ENCODE peak calls at places on chromosome 3, in eight cellular contexts. One of them, this sample, is unnamed.

GRCh38 chr3:142724682-142725351 is 983 bp downstream of the TRPC1 start:
- DNase-seq in SK-N-SH: peak; percentile 71
- DNase-seq in heart left ventricle: peak; percentile 44
- DNase-seq in pancreas: peak; percentile 63
- DNase-seq in lower lobe of right lung: peak; percentile 48
- DNase-seq in upper lobe of right lung: peak; percentile 69
- DNase-seq in colonic mucosa: peak; percentile 26
- DNase-seq in GM23338: peak; percentile 92
- DNase-seq in this sample: peak; percentile 61

GRCh38 chr3:167714871-167715270 is 19.8 kb downstream of the PDCD10 start:
- DNase-seq in SK-N-SH: no peak
- DNase-seq in heart left ventricle: no peak
- DNase-seq in pancreas: no peak
- DNase-seq in lower lobe of right lung: no peak
- DNase-seq in upper lobe of right lung: no peak
- DNase-seq in colonic mucosa: no peak
- DNase-seq in GM23338: no peak
- DNase-seq in this sample: no peak

GRCh38 chr3:179181993-179182551 is 33.9 kb downstream of the PIK3CA start:
- DNase-seq in SK-N-SH: no peak
- DNase-seq in heart left ventricle: no peak
- DNase-seq in pancreas: no peak
- DNase-seq in lower lobe of right lung: no peak
- DNase-seq in upper lobe of right lung: no peak
- DNase-seq in colonic mucosa: no peak
- DNase-seq in GM23338: no peak
- DNase-seq in this sample: peak; percentile 47

GRCh38 chr3:186099178-186099577 is 9.7 kb downstream of the ETV5 start:
- DNase-seq in SK-N-SH: peak; percentile 63
- DNase-seq in heart left ventricle: no peak
- DNase-seq in pancreas: peak; percentile 76
- DNase-seq in lower lobe of right lung: peak; percentile 63
- DNase-seq in upper lobe of right lung: peak; percentile 69
- DNase-seq in colonic mucosa: no peak
- DNase-seq in GM23338: no peak
- DNase-seq in this sample: peak; percentile 69

GRCh38 chr3:48503406-48504050 is 446 bp downstream of the SHISA5 start:
- DNase-seq in SK-N-SH: no peak
- DNase-seq in heart left ventricle: peak; percentile 33
- DNase-seq in pancreas: peak; percentile 67
- DNase-seq in lower lobe of right lung: peak; percentile 53
- DNase-seq in upper lobe of right lung: peak; percentile 72
- DNase-seq in colonic mucosa: peak; percentile 37
- DNase-seq in GM23338: peak; percentile 65
- DNase-seq in this sample: no peak

GRCh38 chr3:64814360-64814759 is 126.6 kb upstream of the ADAMTS9 start:
- DNase-seq in SK-N-SH: no peak
- DNase-seq in heart left ventricle: no peak
- DNase-seq in pancreas: no peak
- DNase-seq in lower lobe of right lung: no peak
- DNase-seq in upper lobe of right lung: no peak
- DNase-seq in colonic mucosa: no peak
- DNase-seq in GM23338: no peak
- DNase-seq in this sample: no peak

GRCh38 chr3:127677541-127678314 is 5.0 kb downstream of the ABTB1 start:
- DNase-seq in SK-N-SH: no peak
- DNase-seq in heart left ventricle: peak; percentile 15
- DNase-seq in pancreas: peak; percentile 42
- DNase-seq in lower lobe of right lung: no peak
- DNase-seq in upper lobe of right lung: peak; percentile 55
- DNase-seq in colonic mucosa: no peak
- DNase-seq in GM23338: no peak
- DNase-seq in this sample: no peak

GRCh38 chr3:194245975-194246561 is 105.1 kb downstream of the CPN2 start:
- DNase-seq in SK-N-SH: no peak
- DNase-seq in heart left ventricle: no peak
- DNase-seq in pancreas: no peak
- DNase-seq in lower lobe of right lung: no peak
- DNase-seq in upper lobe of right lung: no peak
- DNase-seq in colonic mucosa: no peak
- DNase-seq in GM23338: peak; percentile 57
- DNase-seq in this sample: no peak

GRCh38 chr3:59436164-59436958 is 386.5 kb upstream of the CFAP20DC start:
- DNase-seq in SK-N-SH: no peak
- DNase-seq in heart left ventricle: no peak
- DNase-seq in pancreas: no peak
- DNase-seq in lower lobe of right lung: no peak
- DNase-seq in upper lobe of right lung: no peak
- DNase-seq in colonic mucosa: peak; percentile 33
- DNase-seq in GM23338: no peak
- DNase-seq in this sample: no peak

GRCh38 chr3:143885803-143886427 is 37.6 kb upstream of the SLC9A9 start:
- DNase-seq in SK-N-SH: peak; percentile 26
- DNase-seq in heart left ventricle: no peak
- DNase-seq in pancreas: no peak
- DNase-seq in lower lobe of right lung: no peak
- DNase-seq in upper lobe of right lung: no peak
- DNase-seq in colonic mucosa: peak; percentile 24
- DNase-seq in GM23338: peak; percentile 74
- DNase-seq in this sample: peak; percentile 18

GRCh38 chr3:186021673-186022362 is 84.0 kb upstream of the TRA2B start:
- DNase-seq in SK-N-SH: peak; percentile 16
- DNase-seq in heart left ventricle: no peak
- DNase-seq in pancreas: no peak
- DNase-seq in lower lobe of right lung: no peak
- DNase-seq in upper lobe of right lung: no peak
- DNase-seq in colonic mucosa: no peak
- DNase-seq in GM23338: no peak
- DNase-seq in this sample: peak; percentile 49

GRCh38 chr3:68206524-68207117 is 552.2 kb upstream of the SUCLG2 start:
- DNase-seq in SK-N-SH: no peak
- DNase-seq in heart left ventricle: no peak
- DNase-seq in pancreas: no peak
- DNase-seq in lower lobe of right lung: no peak
- DNase-seq in upper lobe of right lung: no peak
- DNase-seq in colonic mucosa: no peak
- DNase-seq in GM23338: peak; percentile 7
- DNase-seq in this sample: no peak

GRCh38 chr3:194132465-194133358 is 3.2 kb upstream of the HES1 start:
- DNase-seq in SK-N-SH: no peak
- DNase-seq in heart left ventricle: no peak
- DNase-seq in pancreas: no peak
- DNase-seq in lower lobe of right lung: no peak
- DNase-seq in upper lobe of right lung: no peak
- DNase-seq in colonic mucosa: no peak
- DNase-seq in GM23338: peak; percentile 74
- DNase-seq in this sample: peak; percentile 87

GRCh38 chr3:126261037-126261436 is 80.7 kb upstream of the ALDH1L1 start:
- DNase-seq in SK-N-SH: no peak
- DNase-seq in heart left ventricle: no peak
- DNase-seq in pancreas: no peak
- DNase-seq in lower lobe of right lung: no peak
- DNase-seq in upper lobe of right lung: peak; percentile 73
- DNase-seq in colonic mucosa: peak; percentile 46
- DNase-seq in GM23338: peak; percentile 40
- DNase-seq in this sample: no peak

GRCh38 chr3:30082652-30083051 is 523.7 kb upstream of the TGFBR2 start:
- DNase-seq in SK-N-SH: no peak
- DNase-seq in heart left ventricle: no peak
- DNase-seq in pancreas: no peak
- DNase-seq in lower lobe of right lung: no peak
- DNase-seq in upper lobe of right lung: no peak
- DNase-seq in colonic mucosa: no peak
- DNase-seq in GM23338: peak; percentile 65
- DNase-seq in this sample: no peak

GRCh38 chr3:24981309-24981708 is 446.8 kb upstream of the RARB start:
- DNase-seq in SK-N-SH: no peak
- DNase-seq in heart left ventricle: no peak
- DNase-seq in pancreas: no peak
- DNase-seq in lower lobe of right lung: no peak
- DNase-seq in upper lobe of right lung: no peak
- DNase-seq in colonic mucosa: no peak
- DNase-seq in GM23338: no peak
- DNase-seq in this sample: no peak

DNA sequence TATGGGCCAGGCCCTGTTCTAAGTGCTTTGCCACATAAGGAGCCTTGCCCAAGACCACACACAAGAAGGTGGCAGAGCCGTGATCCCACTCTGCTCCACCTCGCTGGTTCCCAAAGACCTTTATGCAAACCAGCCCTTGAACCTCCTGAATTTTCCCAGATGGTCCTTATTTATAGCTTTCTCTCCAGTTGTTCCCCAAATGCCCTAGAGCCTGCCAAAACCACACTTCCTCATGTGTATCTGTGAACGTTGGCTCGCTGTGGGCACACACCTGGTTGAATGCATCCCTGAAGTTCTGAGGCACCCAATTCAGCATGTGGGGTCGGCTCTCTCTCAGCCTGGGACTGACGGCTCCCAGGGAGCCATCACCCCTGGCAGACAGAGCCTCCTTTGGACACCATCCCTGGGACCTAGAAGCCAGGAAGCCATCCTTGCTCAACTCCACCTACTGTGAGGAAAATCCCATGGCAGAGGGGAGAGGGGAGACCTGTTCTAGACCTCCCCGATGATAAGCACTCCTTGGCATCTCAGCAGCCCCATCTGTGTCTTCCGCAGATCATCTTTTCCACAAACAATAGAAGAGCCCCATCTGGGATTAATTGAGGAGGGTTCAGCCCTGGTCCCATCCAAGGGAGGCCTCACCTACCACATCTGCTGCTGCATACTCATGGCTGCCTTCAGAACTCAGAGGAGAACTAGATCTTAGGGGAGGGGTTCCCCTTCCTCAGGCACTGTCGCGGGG is 42.3 kb upstream of the LIMD1 start:
- DNase-seq in SK-N-SH: no peak
- DNase-seq in heart left ventricle: no peak
- DNase-seq in pancreas: no peak
- DNase-seq in lower lobe of right lung: no peak
- DNase-seq in upper lobe of right lung: no peak
- DNase-seq in colonic mucosa: no peak
- DNase-seq in GM23338: no peak
- DNase-seq in this sample: no peak
- H3K4me1 ChIP-seq in SK-N-SH: peaks cover 48% of the 10 kb centered on the region
- H3K4me1 ChIP-seq in heart left ventricle: peaks cover 64% of the 10 kb centered on the region
- H3K4me1 ChIP-seq in pancreas: peaks cover 15% of the 10 kb centered on the region
- H3K4me1 ChIP-seq in lower lobe of right lung: peaks cover 62% of the 10 kb centered on the region
- H3K4me1 ChIP-seq in upper lobe of right lung: peaks cover 56% of the 10 kb centered on the region
- H3K4me1 ChIP-seq in colonic mucosa: no peaks in the 10 kb centered on the region
- H3K4me1 ChIP-seq in GM23338: peaks cover 6% of the 10 kb centered on the region
- H3K4me1 ChIP-seq in this sample: peaks cover 29% of the 10 kb centered on the region

GRCh38 chr3:149715247-149715646 is 37.0 kb downstream of the COMMD2 start:
- DNase-seq in SK-N-SH: no peak
- DNase-seq in heart left ventricle: no peak
- DNase-seq in pancreas: no peak
- DNase-seq in lower lobe of right lung: no peak
- DNase-seq in upper lobe of right lung: no peak
- DNase-seq in colonic mucosa: no peak
- DNase-seq in GM23338: no peak
- DNase-seq in this sample: no peak
- H3K4me1 ChIP-seq in SK-N-SH: no peaks in the 10 kb centered on the region
- H3K4me1 ChIP-seq in heart left ventricle: no peaks in the 10 kb centered on the region
- H3K4me1 ChIP-seq in pancreas: peaks cover 3% of the 10 kb centered on the region
- H3K4me1 ChIP-seq in lower lobe of right lung: peaks cover 7% of the 10 kb centered on the region
- H3K4me1 ChIP-seq in upper lobe of right lung: peaks cover 10% of the 10 kb centered on the region
- H3K4me1 ChIP-seq in colonic mucosa: no peaks in the 10 kb centered on the region
- H3K4me1 ChIP-seq in GM23338: no peaks in the 10 kb centered on the region
- H3K4me1 ChIP-seq in this sample: no peaks in the 10 kb centered on the region

DNA sequence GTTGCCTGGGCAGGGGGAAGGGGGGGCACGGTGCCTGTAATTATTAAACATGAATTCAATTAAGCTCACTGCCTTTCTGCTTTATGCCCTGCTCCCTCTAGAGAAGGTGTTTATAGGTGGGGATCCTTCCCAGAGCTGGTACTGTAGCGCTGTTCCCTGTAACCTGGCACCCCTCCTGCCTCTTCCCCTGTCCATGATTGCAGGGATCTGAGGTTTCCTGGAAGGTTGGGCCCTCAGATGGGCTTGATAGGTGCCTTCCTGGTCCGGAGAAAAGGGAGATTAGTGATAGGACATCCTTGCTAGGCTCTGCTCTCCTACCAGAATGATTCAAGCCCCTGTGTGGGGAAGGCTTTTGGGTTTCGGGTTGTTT is 2.1 kb upstream of the FAM131A start:
- DNase-seq in SK-N-SH: peak; percentile 56
- DNase-seq in heart left ventricle: no peak
- DNase-seq in pancreas: no peak
- DNase-seq in lower lobe of right lung: no peak
- DNase-seq in upper lobe of right lung: no peak
- DNase-seq in colonic mucosa: no peak
- DNase-seq in GM23338: peak; percentile 54
- DNase-seq in this sample: no peak
- H3K4me1 ChIP-seq in SK-N-SH: peaks cover 37% of the 10 kb centered on the region
- H3K4me1 ChIP-seq in heart left ventricle: peaks cover 53% of the 10 kb centered on the region
- H3K4me1 ChIP-seq in pancreas: peaks cover 11% of the 10 kb centered on the region
- H3K4me1 ChIP-seq in lower lobe of right lung: peaks cover 32% of the 10 kb centered on the region
- H3K4me1 ChIP-seq in upper lobe of right lung: peaks cover 26% of the 10 kb centered on the region
- H3K4me1 ChIP-seq in colonic mucosa: no peaks in the 10 kb centered on the region
- H3K4me1 ChIP-seq in GM23338: peaks cover 27% of the 10 kb centered on the region
- H3K4me1 ChIP-seq in this sample: peaks cover 53% of the 10 kb centered on the region

GRCh38 chr3:66488492-66488891 is 12.3 kb downstream of the LRIG1 start:
- DNase-seq in SK-N-SH: no peak
- DNase-seq in heart left ventricle: no peak
- DNase-seq in pancreas: no peak
- DNase-seq in lower lobe of right lung: no peak
- DNase-seq in upper lobe of right lung: no peak
- DNase-seq in colonic mucosa: no peak
- DNase-seq in GM23338: no peak
- DNase-seq in this sample: no peak

GRCh38 chr3:66486187-66486586 is 14.6 kb downstream of the LRIG1 start:
- DNase-seq in SK-N-SH: no peak
- DNase-seq in heart left ventricle: no peak
- DNase-seq in pancreas: no peak
- DNase-seq in lower lobe of right lung: no peak
- DNase-seq in upper lobe of right lung: no peak
- DNase-seq in colonic mucosa: no peak
- DNase-seq in GM23338: no peak
- DNase-seq in this sample: no peak

GRCh38 chr3:66486646-66487045 is 14.2 kb downstream of the LRIG1 start:
- DNase-seq in SK-N-SH: no peak
- DNase-seq in heart left ventricle: no peak
- DNase-seq in pancreas: no peak
- DNase-seq in lower lobe of right lung: no peak
- DNase-seq in upper lobe of right lung: no peak
- DNase-seq in colonic mucosa: no peak
- DNase-seq in GM23338: no peak
- DNase-seq in this sample: peak; percentile 23

GRCh38 chr3:66489115-66489514 is 11.7 kb downstream of the LRIG1 start:
- DNase-seq in SK-N-SH: no peak
- DNase-seq in heart left ventricle: no peak
- DNase-seq in pancreas: no peak
- DNase-seq in lower lobe of right lung: no peak
- DNase-seq in upper lobe of right lung: no peak
- DNase-seq in colonic mucosa: no peak
- DNase-seq in GM23338: no peak
- DNase-seq in this sample: no peak

DNA sequence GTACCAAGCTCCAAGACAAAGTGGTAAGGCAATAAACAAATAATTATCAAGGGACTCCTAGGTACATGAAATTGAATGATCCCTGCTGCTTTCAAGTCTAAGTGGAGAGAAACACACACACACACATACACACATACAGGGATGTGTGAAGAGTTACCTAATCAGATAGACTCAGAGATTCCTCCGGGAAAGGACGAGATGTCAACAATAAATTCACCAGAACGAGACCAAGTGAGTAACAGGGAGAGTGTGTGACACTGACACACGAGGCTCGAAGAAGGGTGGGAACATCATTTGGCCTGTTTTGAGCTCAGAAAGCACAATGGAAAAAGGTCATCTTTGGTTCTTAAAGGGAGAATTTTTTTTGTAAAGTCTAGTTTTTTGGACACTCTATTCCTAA is 13.3 kb downstream of the LRIG1 start:
- DNase-seq in SK-N-SH: no peak
- DNase-seq in heart left ventricle: no peak
- DNase-seq in pancreas: no peak
- DNase-seq in lower lobe of right lung: no peak
- DNase-seq in upper lobe of right lung: no peak
- DNase-seq in colonic mucosa: no peak
- DNase-seq in GM23338: no peak
- DNase-seq in this sample: no peak
- H3K4me1 ChIP-seq in SK-N-SH: peaks cover 3% of the 10 kb centered on the region
- H3K4me1 ChIP-seq in heart left ventricle: peaks cover 77% of the 10 kb centered on the region
- H3K4me1 ChIP-seq in pancreas: peaks cover 82% of the 10 kb centered on the region
- H3K4me1 ChIP-seq in lower lobe of right lung: peaks cover 89% of the 10 kb centered on the region
- H3K4me1 ChIP-seq in upper lobe of right lung: peaks cover 82% of the 10 kb centered on the region
- H3K4me1 ChIP-seq in colonic mucosa: peaks cover 21% of the 10 kb centered on the region
- H3K4me1 ChIP-seq in GM23338: peaks cover 95% of the 10 kb centered on the region
- H3K4me1 ChIP-seq in this sample: no peaks in the 10 kb centered on the region